ENCODE peak calls at places on chromosomes 6 and 20, in seven cellular contexts. G is natural killer cell, X is tibial artery, S is choroid plexus epithelial cell, C is heart right ventricle, L is PC-3, F is ascending aorta. E is an unnamed sample.

GRCh38 chr6:70304611-70305010 is 1.7 kb upstream of the COL9A1 start:
- DNase-seq in X (no peak), L (no peak), C (peak), F (no peak), G (no peak), S (no peak), E (no peak)

GRCh38 chr20:61723538-61724257 is 342.0 kb downstream of the TAF4 start:
- DNase-seq in C (no peak), F (no peak), G (no peak), S (no peak), L (no peak), X (no peak), E (no peak)

GRCh38 chr6:40733290-40733689 is 146.1 kb upstream of the LRFN2 start:
- DNase-seq in G (no peak), F (no peak), S (peak), X (no peak), C (no peak), L (no peak), E (peak)

GRCh38 chr6:34476462-34476861 is 10.6 kb downstream of the PACSIN1 start:
- DNase-seq in F (no peak), X (no peak), S (no peak), G (no peak), L (no peak), C (no peak), E (no peak)

GRCh38 chr6:26129656-26130055 is 42.4 kb downstream of the HFE start:
- DNase-seq in F (no peak), L (no peak), G (no peak), C (no peak), S (no peak), X (no peak), E (no peak)

GRCh38 chr6:107985701-107986100 is 27.7 kb upstream of the SEC63 start:
- DNase-seq in F (no peak), G (no peak), S (no peak), X (no peak), L (no peak), C (no peak), E (no peak)

GRCh38 chr6:75368151-75368779 is 83.7 kb upstream of the TMEM30A start:
- DNase-seq in X (no peak), S (peak), G (no peak), L (peak), F (no peak), C (peak), E (no peak)

GRCh38 chr6:19812512-19813119 is 24.6 kb upstream of the ID4 start:
- DNase-seq in G (no peak), C (no peak), X (no peak), L (peak), S (peak), F (no peak), E (peak)

GRCh38 chr6:100968934-100969333 is 87.8 kb upstream of the ASCC3 start:
- DNase-seq in F (no peak), S (no peak), C (no peak), G (no peak), L (no peak), X (no peak), E (no peak)

GRCh38 chr6:41039060-41039998 is at the start of gene UNC5CL:
- DNase-seq in X (no peak), G (no peak), S (peak), C (no peak), L (peak), F (no peak), E (peak)

GRCh38 chr6:47897233-47897632 is 115.4 kb downstream of the OPN5 start:
- DNase-seq in S (no peak), L (no peak), F (no peak), X (no peak), G (no peak), C (no peak), E (peak)

GRCh38 chr20:61972910-61973508 is 92.7 kb downstream of the TAF4 start:
- DNase-seq in C (no peak), F (no peak), X (no peak), G (no peak), S (no peak), L (no peak), E (no peak)

GRCh38 chr20:54347216-54347833 is 128.1 kb upstream of the DOK5 start:
- DNase-seq in X (no peak), F (no peak), L (no peak), C (no peak), S (no peak), G (no peak), E (no peak)

GRCh38 chr20:62618622-62619529 is 23.4 kb upstream of the SLCO4A1 start:
- DNase-seq in C (no peak), G (peak), F (no peak), L (no peak), X (peak), S (no peak), E (no peak)

GRCh38 chr6:166999845-167000253 is 652 bp downstream of the CEP43 start:
- DNase-seq in G (no peak), X (peak), C (no peak), L (no peak), F (peak), S (peak), E (no peak)

GRCh38 chr6:52647199-52647598 is 23.7 kb upstream of the TMEM14A start:
- DNase-seq in C (no peak), X (no peak), L (peak), S (peak), F (no peak), G (no peak), E (peak)

GRCh38 chr6:167573461-167574215 is 248.8 kb downstream of the TTLL2 start:
- DNase-seq in C (no peak), L (no peak), S (no peak), G (no peak), F (no peak), X (peak), E (no peak)

GRCh38 chr20:19077370-19078220 is 134.8 kb upstream of the SLC24A3 start:
- DNase-seq in S (no peak), C (no peak), L (no peak), G (no peak), X (no peak), F (no peak), E (no peak)

GRCh38 chr6:168390746-168391400 is 50.1 kb upstream of the SMOC2 start:
- DNase-seq in S (no peak), L (no peak), G (no peak), F (no peak), X (no peak), C (no peak), E (no peak)

GRCh38 chr20:53917145-53918009 is 153.0 kb downstream of the BCAS1 start:
- DNase-seq in C (peak), G (no peak), F (peak), L (peak), S (peak), X (peak), E (peak)

GRCh38 chr6:13413906-13414555 is 73.4 kb downstream of the GFOD1 start:
- DNase-seq in S (peak), C (no peak), G (no peak), L (no peak), F (peak), X (peak), E (no peak)

GRCh38 chr6:132333639-132334516 is 67.4 kb downstream of the MOXD1 start:
- DNase-seq in C (peak), F (no peak), S (peak), X (peak), L (peak), G (no peak), E (peak)

GRCh38 chr6:31887608-31888007 is 8.8 kb upstream of the SLC44A4 start:
- DNase-seq in X (no peak), S (no peak), F (no peak), C (no peak), G (no peak), L (no peak), E (no peak)

GRCh38 chr20:17648306-17648646 is 33.8 kb downstream of the RRBP1 start:
- DNase-seq in X (no peak), F (no peak), C (no peak), L (no peak), G (no peak), S (no peak), E (no peak)

GRCh38 chr6:168671028-168671862 is 230.3 kb downstream of the SMOC2 start:
- DNase-seq in G (no peak), C (no peak), F (peak), L (no peak), S (no peak), X (no peak), E (no peak)

GRCh38 chr20:63273635-63274380 is 1.2 kb downstream of the ARFGAP1 start:
- DNase-seq in L (peak), S (peak), X (no peak), F (no peak), C (no peak), G (no peak), E (peak)

GRCh38 chr6:110617057-110617456 is 140.6 kb upstream of the SLC22A16 start:
- DNase-seq in G (no peak), L (no peak), S (peak), C (no peak), X (no peak), F (no peak), E (no peak)

GRCh38 chr6:110619275-110619908 is 143.0 kb upstream of the SLC22A16 start:
- DNase-seq in C (no peak), L (no peak), X (no peak), G (no peak), S (no peak), F (no peak), E (no peak)

GRCh38 chr6:110621061-110621460 is 144.6 kb upstream of the SLC22A16 start:
- DNase-seq in C (no peak), F (no peak), X (no peak), S (no peak), L (no peak), G (no peak), E (no peak)

GRCh38 chr6:110620065-110620464 is 143.7 kb upstream of the SLC22A16 start:
- DNase-seq in G (no peak), S (no peak), C (no peak), X (no peak), F (no peak), L (no peak), E (no peak)

GRCh38 chr6:110618591-110619267 is 142.3 kb upstream of the SLC22A16 start:
- DNase-seq in X (no peak), L (peak), F (no peak), G (no peak), C (no peak), S (peak), E (peak)
- TF ChIP-seq CTCF in X (no peak), L (peak), F (no peak), G (no peak), C (no peak), S (peak), E (peak)

GRCh38 chr6:129670634-129671033 is 39.3 kb downstream of the ARHGAP18 start:
- DNase-seq in S (no peak), X (no peak), C (no peak), L (no peak), G (no peak), F (no peak), E (no peak)

GRCh38 chr6:129672345-129672691 is 37.7 kb downstream of the ARHGAP18 start:
- DNase-seq in X (no peak), F (no peak), C (no peak), G (no peak), S (no peak), L (no peak), E (no peak)

GRCh38 chr6:129673758-129674157 is 36.2 kb downstream of the ARHGAP18 start:
- DNase-seq in L (peak), G (no peak), C (no peak), F (no peak), X (no peak), S (no peak), E (no peak)

GRCh38 chr6:129672883-129673631 is 36.9 kb downstream of the ARHGAP18 start:
- DNase-seq in X (no peak), G (no peak), C (no peak), L (peak), F (no peak), S (peak), E (peak)

GRCh38 chr6:129671442-129672344 is 38.3 kb downstream of the ARHGAP18 start:
- DNase-seq in C (no peak), S (peak), F (peak), G (peak), L (no peak), X (no peak), E (no peak)
- TF ChIP-seq CTCF in C (no peak), S (peak), F (no peak), G (no peak), L (peak), X (no peak), E (peak)

DNA sequence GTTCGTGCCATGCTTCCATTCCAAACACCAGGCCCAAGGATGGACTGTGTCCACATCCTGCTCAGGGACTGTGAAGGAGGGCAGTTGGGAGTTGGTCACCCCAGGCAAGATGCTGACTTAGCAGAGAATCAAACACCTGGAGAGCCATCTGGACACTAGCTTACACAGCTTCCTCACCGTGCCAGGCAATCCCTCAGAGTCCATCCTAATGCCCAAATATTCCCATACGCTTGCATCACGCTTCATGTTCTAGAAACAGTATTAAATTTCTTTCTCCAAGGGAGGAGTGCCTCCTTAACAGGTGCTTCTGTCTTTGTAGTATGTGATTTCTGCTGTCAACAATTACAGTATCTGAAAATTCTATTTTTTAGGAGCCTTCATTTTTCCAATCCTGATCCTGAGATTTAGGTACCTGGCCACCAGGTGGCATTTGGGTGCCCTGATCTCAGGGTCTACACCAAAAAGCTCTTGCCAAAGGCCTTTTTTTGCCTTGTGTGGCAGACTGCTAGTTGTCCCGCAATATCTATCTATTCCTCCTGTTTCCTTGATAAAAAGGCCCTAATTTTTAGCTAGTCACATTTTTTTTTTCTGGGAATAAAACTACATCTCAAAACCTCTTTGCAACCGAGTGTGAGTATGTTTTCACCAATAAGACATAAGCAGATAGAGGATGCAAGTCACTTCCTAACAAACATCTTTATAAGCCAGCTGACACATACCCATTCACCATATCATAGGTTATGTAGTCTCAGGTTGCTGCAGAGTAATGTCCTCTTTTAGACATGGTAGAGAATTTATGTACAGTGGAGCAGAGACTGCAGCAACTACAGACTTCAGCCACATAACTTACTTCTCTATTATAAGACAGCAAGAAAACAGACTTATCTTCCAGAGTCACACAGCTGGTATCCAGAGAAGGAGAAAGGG is 85.0 kb downstream of the PREP start:
- DNase-seq in S (no peak), F (no peak), C (no peak), X (no peak), L (peak), G (no peak), E (no peak)
- TF ChIP-seq CTCF in S (peak), F (no peak), C (peak), X (no peak), L (peak), G (peak), E (peak)

DNA sequence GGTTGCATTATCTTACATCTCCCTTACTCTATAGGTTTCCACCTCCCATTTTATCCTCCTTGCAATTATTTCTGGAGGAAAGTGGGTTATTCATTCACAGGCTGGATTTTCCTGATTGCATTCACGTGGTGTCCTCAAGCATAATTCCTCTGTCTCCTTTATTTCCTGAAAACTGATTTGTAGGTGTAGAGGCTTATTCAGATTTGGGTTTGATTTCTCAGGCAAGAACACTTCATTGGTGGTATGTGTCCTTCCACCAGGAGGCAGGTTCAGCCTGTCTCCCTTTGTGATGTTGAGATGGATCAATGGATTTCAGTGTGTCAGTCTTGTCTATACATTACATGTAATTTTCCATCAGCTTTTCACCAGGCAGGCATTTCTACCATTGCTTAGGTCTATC is 17.3 kb downstream of the DNPH1 start:
- DNase-seq in S (no peak), X (no peak), C (no peak), F (peak), L (no peak), G (no peak), E (no peak)
- TF ChIP-seq CTCF in S (peak), X (no peak), C (no peak), F (no peak), L (peak), G (no peak), E (no peak)

E was measured in HFFc6.